ENCODE peak calls at places on chromosomes 2 and 18, in nine cellular contexts. K is IMR-90; U is cardiac muscle cell; Y is thyroid gland; B is NT2/D1; C is left ventricle myocardium inferior; J is GM06990; N is brain microvascular endothelial cell; X is CD8-positive, alpha-beta memory T cell. I is an unnamed sample. For H3K27me3 and H3K36me3, the result is how much of the 10 kb centered on the place peaks cover.

GRCh38 chr2:102224824-102225739 is 38.3 kb downstream of the IL1RL2 start:
- DNase-seq in K (no peak), U (no peak), Y (peak), B (no peak), C (no peak), J (no peak), N (no peak), X (no peak), I (no peak)

GRCh38 chr2:153072077-153072476 is 353.7 kb downstream of the ARL6IP6 start:
- DNase-seq in K (no peak), U (no peak), Y (no peak), B (no peak), C (no peak), J (no peak), N (no peak), X (no peak), I (no peak)

GRCh38 chr2:77488141-77488540 is 34.0 kb downstream of the LRRTM4 start:
- DNase-seq in K (no peak), U (no peak), Y (no peak), B (no peak), C (no peak), J (no peak), N (no peak), X (no peak), I (no peak)

GRCh38 chr2:222174450-222174849 is 124.3 kb downstream of the PAX3 start:
- DNase-seq in K (no peak), U (no peak), Y (no peak), B (no peak), C (no peak), J (no peak), N (no peak), X (no peak), I (no peak)

GRCh38 chr18:48100712-48101165 is 170.3 kb upstream of the SMAD2 start:
- DNase-seq in K (no peak), U (no peak), Y (peak), B (peak), C (no peak), J (no peak), N (no peak), X (no peak), I (no peak)

GRCh38 chr2:128439231-128440086 is 120.8 kb upstream of the HS6ST1 start:
- DNase-seq in K (no peak), U (no peak), Y (no peak), B (no peak), C (peak), J (no peak), N (no peak), X (no peak), I (no peak)

GRCh38 chr18:76619342-76620315 is 124.6 kb upstream of the ZNF516 start:
- DNase-seq in K (peak), U (peak), Y (peak), B (no peak), C (peak), J (no peak), N (peak), X (no peak), I (peak)

GRCh38 chr2:43223412-43224040 is 2.9 kb downstream of the ZFP36L2 start:
- DNase-seq in K (peak), U (peak), Y (no peak), B (no peak), C (no peak), J (no peak), N (peak), X (peak), I (no peak)

GRCh38 chr2:143480586-143481230 is 351.5 kb downstream of the ARHGAP15 start:
- DNase-seq in K (no peak), U (peak), Y (no peak), B (no peak), C (no peak), J (no peak), N (no peak), X (no peak), I (peak)

GRCh38 chr2:38634684-38635083 is 31.2 kb upstream of the GALM start:
- DNase-seq in K (no peak), U (no peak), Y (no peak), B (no peak), C (no peak), J (peak), N (no peak), X (no peak), I (no peak)

GRCh38 chr18:77320960-77321559 is 71.4 kb downstream of the GALR1 start:
- DNase-seq in K (no peak), U (no peak), Y (no peak), B (no peak), C (no peak), J (no peak), N (no peak), X (no peak), I (no peak)

GRCh38 chr2:233840520-233840919 is 13.8 kb downstream of the HJURP start:
- DNase-seq in K (no peak), U (no peak), Y (no peak), B (no peak), C (no peak), J (no peak), N (no peak), X (no peak), I (no peak)

GRCh38 chr2:120346667-120347358 is 877 bp downstream of the INHBB start:
- DNase-seq in K (peak), U (peak), Y (peak), B (no peak), C (no peak), J (no peak), N (peak), X (no peak), I (peak)
- H3K27me3 ChIP-seq in K (half or more), U (half or more), Y (under half), B (half or more), C (half or more), J (under half), N (half or more), X (under half), I (under half)

GRCh38 chr2:97774425-97774824 is 61.0 kb downstream of the ZAP70 start:
- DNase-seq in K (no peak), U (peak), Y (no peak), B (peak), C (no peak), J (no peak), N (peak), X (no peak), I (peak)

GRCh38 chr2:97769308-97769707 is 55.9 kb downstream of the ZAP70 start:
- DNase-seq in K (no peak), U (no peak), Y (no peak), B (no peak), C (no peak), J (no peak), N (no peak), X (no peak), I (no peak)

GRCh38 chr2:97765933-97766332 is 52.6 kb downstream of the ZAP70 start:
- DNase-seq in K (no peak), U (no peak), Y (peak), B (no peak), C (no peak), J (no peak), N (no peak), X (no peak), I (no peak)

GRCh38 chr2:97766567-97766966 is 53.2 kb downstream of the ZAP70 start:
- DNase-seq in K (no peak), U (peak), Y (peak), B (no peak), C (peak), J (no peak), N (no peak), X (no peak), I (no peak)

DNA sequence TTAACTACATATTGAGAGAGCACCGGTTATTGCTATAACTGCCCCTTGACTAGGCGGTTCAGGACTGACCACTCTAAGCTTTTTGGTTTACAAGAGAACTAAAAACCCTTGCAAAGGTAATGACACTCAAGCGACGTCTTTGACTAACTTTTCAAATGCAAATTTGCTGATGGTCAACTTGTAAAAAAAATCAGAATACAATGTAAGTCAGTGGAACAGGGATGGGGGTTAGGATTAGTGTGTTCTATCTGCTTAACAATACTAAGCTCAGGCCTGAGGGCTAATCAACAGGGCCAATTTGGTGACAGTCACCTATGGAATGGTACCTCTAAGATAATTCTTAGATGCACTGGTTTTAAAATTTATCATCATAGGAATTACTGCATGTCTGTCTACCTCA is 57.1 kb downstream of the ZAP70 start:
- DNase-seq in K (no peak), U (no peak), Y (no peak), B (peak), C (no peak), J (no peak), N (no peak), X (no peak), I (peak)
- H3K36me3 ChIP-seq in K (under half), U (under half), Y (under half), B (half or more), C (under half), J (under half), N (under half), X (under half), I (under half)

GRCh38 chr18:13217971-13218375 is 587 bp upstream of the LDLRAD4 start:
- DNase-seq in K (no peak), U (no peak), Y (peak), B (no peak), C (peak), J (no peak), N (no peak), X (no peak), I (no peak)

GRCh38 chr18:13217466-13217961 is 1.0 kb upstream of the LDLRAD4 start:
- DNase-seq in K (peak), U (peak), Y (peak), B (no peak), C (peak), J (peak), N (no peak), X (peak), I (no peak)

GRCh38 chr18:13216092-13216582 is 2.4 kb upstream of the LDLRAD4 start:
- DNase-seq in K (peak), U (peak), Y (peak), B (peak), C (peak), J (no peak), N (peak), X (peak), I (peak)

GRCh38 chr18:13218376-13219011 is at the start of gene LDLRAD4:
- DNase-seq in K (no peak), U (no peak), Y (peak), B (no peak), C (peak), J (no peak), N (no peak), X (peak), I (no peak)

GRCh38 chr18:13216732-13217465 is 1.7 kb upstream of the LDLRAD4 start:
- DNase-seq in K (no peak), U (no peak), Y (peak), B (no peak), C (peak), J (no peak), N (no peak), X (peak), I (peak)
- H3K27me3 ChIP-seq in K (half or more), U (under half), Y (under half), B (under half), C (under half), J (under half), N (half or more), X (under half), I (half or more)

GRCh38 chr2:207110730-207111129 is 55.0 kb downstream of the KLF7 start:
- DNase-seq in K (no peak), U (no peak), Y (no peak), B (no peak), C (no peak), J (no peak), N (no peak), X (no peak), I (no peak)
- H3K36me3 ChIP-seq in K (under half), U (under half), Y (under half), B (under half), C (under half), J (under half), N (under half), X (under half), I (under half)

GRCh38 chr2:191707542-191707941 is 29.6 kb downstream of the NABP1 start:
- DNase-seq in K (no peak), U (no peak), Y (no peak), B (no peak), C (no peak), J (no peak), N (no peak), X (no peak), I (no peak)

GRCh38 chr2:191713837-191714236 is 35.9 kb downstream of the NABP1 start:
- DNase-seq in K (no peak), U (no peak), Y (no peak), B (no peak), C (no peak), J (no peak), N (no peak), X (no peak), I (no peak)

GRCh38 chr2:191710411-191710900 is 32.5 kb downstream of the NABP1 start:
- DNase-seq in K (peak), U (peak), Y (no peak), B (no peak), C (no peak), J (no peak), N (peak), X (no peak), I (no peak)

GRCh38 chr2:191714925-191715324 is 37.0 kb downstream of the NABP1 start:
- DNase-seq in K (no peak), U (no peak), Y (no peak), B (no peak), C (no peak), J (no peak), N (no peak), X (no peak), I (no peak)

DNA sequence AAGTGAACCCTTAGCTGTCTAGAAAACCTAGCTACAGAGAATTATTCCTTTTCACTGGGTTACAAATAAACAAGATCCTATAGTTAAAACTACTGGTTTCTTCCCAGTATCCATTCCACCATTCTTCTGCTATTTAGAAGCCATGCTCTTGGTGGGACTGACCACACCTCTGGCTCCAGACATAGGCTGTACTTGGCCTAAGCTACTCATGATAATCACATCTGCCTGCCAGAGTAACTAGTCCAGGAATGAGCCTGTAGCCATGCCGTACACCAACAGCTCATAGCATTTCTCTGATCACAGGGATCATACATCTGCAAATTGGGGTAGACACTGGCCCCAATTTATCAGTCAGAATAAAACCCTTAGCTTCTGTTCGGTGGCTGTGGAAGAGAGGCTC is 33.7 kb downstream of the NABP1 start:
- DNase-seq in K (no peak), U (no peak), Y (no peak), B (no peak), C (no peak), J (no peak), N (no peak), X (no peak), I (no peak)
- H3K27me3 ChIP-seq in K (under half), U (under half), Y (under half), B (under half), C (under half), J (under half), N (under half), X (under half), I (under half)

DNA sequence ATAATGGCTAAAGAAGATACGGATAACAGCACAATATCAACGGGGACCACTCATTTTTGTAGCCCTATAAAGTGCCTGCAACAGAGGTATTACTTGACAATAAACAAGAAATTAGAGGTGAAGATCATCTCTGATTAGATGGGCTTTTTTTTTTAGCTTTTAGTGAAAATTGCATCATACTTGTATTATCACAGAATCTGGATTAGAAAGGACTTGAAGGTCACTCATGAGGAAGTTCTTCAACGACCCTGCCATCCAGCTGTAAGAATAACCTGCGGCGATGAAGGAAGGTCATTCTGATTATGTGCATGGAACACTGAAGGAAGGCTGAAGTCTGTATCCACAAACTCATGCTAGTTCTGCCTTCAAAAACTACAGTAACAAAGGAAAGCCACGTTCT is 40.5 kb downstream of the THOC1 start:
- DNase-seq in K (no peak), U (no peak), Y (no peak), B (no peak), C (no peak), J (no peak), N (no peak), X (no peak), I (no peak)
- H3K36me3 ChIP-seq in K (under half), U (under half), Y (under half), B (under half), C (half or more), J (under half), N (under half), X (under half), I (under half)

I was measured in HAP-1.